ENCODE peak calls at places on chromosomes 2 and 18, in seven cellular contexts. One of them, this sample, is unnamed.

GRCh38 chr18:77102246-77103040 is 30.1 kb downstream of the MBP start:
- DNase-seq in brain microvascular endothelial cell: peak; percentile 57
- DNase-seq in left lung: no peak
- DNase-seq in left ventricle myocardium inferior: no peak
- DNase-seq in colonic mucosa: no peak
- DNase-seq in CD8-positive, alpha-beta T cell: no peak
- DNase-seq in substantia nigra: no peak
- DNase-seq in this sample: no peak

GRCh38 chr2:98015681-98016080 is 19.9 kb upstream of the TMEM131 start:
- DNase-seq in left lung: no peak
- DNase-seq in substantia nigra: no peak
- DNase-seq in CD8-positive, alpha-beta T cell: no peak
- DNase-seq in brain microvascular endothelial cell: no peak
- DNase-seq in colonic mucosa: no peak
- DNase-seq in left ventricle myocardium inferior: no peak
- DNase-seq in this sample: no peak

GRCh38 chr2:171522057-171522803 is at the start of gene CYBRD1:
- DNase-seq in left ventricle myocardium inferior: peak; percentile 90
- DNase-seq in brain microvascular endothelial cell: peak; percentile 63
- DNase-seq in left lung: peak; percentile 94
- DNase-seq in colonic mucosa: peak; percentile 81
- DNase-seq in substantia nigra: peak; percentile 86
- DNase-seq in CD8-positive, alpha-beta T cell: no peak
- DNase-seq in this sample: peak; percentile 91

GRCh38 chr2:68974251-68974650 is at the start of gene GKN1:
- DNase-seq in left ventricle myocardium inferior: no peak
- DNase-seq in CD8-positive, alpha-beta T cell: no peak
- DNase-seq in substantia nigra: no peak
- DNase-seq in colonic mucosa: no peak
- DNase-seq in left lung: no peak
- DNase-seq in brain microvascular endothelial cell: no peak
- DNase-seq in this sample: no peak

GRCh38 chr2:222424729-222425671 is 657 bp downstream of the SGPP2 start:
- DNase-seq in brain microvascular endothelial cell: no peak
- DNase-seq in left lung: peak; percentile 85
- DNase-seq in substantia nigra: no peak
- DNase-seq in colonic mucosa: peak; percentile 52
- DNase-seq in left ventricle myocardium inferior: peak; percentile 28
- DNase-seq in CD8-positive, alpha-beta T cell: peak; percentile 21
- DNase-seq in this sample: peak; percentile 44

GRCh38 chr2:23940976-23941605 is 828 bp downstream of the UBXN2A start:
- DNase-seq in colonic mucosa: peak; percentile 23
- DNase-seq in left lung: no peak
- DNase-seq in CD8-positive, alpha-beta T cell: no peak
- DNase-seq in substantia nigra: no peak
- DNase-seq in left ventricle myocardium inferior: no peak
- DNase-seq in brain microvascular endothelial cell: peak; percentile 33
- DNase-seq in this sample: no peak

GRCh38 chr2:70790079-70790963 is at the start of gene FIGLA:
- DNase-seq in left lung: peak; percentile 79
- DNase-seq in substantia nigra: no peak
- DNase-seq in CD8-positive, alpha-beta T cell: no peak
- DNase-seq in brain microvascular endothelial cell: no peak
- DNase-seq in left ventricle myocardium inferior: no peak
- DNase-seq in colonic mucosa: no peak
- DNase-seq in this sample: peak; percentile 3

GRCh38 chr2:53252115-53252514 is 515.5 kb upstream of the CHAC2 start:
- DNase-seq in CD8-positive, alpha-beta T cell: no peak
- DNase-seq in left lung: no peak
- DNase-seq in colonic mucosa: no peak
- DNase-seq in substantia nigra: no peak
- DNase-seq in left ventricle myocardium inferior: no peak
- DNase-seq in brain microvascular endothelial cell: peak; percentile 16
- DNase-seq in this sample: no peak

GRCh38 chr2:99910903-99911302 is 231.5 kb downstream of the AFF3 start:
- DNase-seq in colonic mucosa: no peak
- DNase-seq in left ventricle myocardium inferior: no peak
- DNase-seq in brain microvascular endothelial cell: no peak
- DNase-seq in substantia nigra: no peak
- DNase-seq in CD8-positive, alpha-beta T cell: no peak
- DNase-seq in left lung: no peak
- DNase-seq in this sample: no peak

GRCh38 chr18:52339891-52340371 is at the start of gene DCC:
- DNase-seq in brain microvascular endothelial cell: peak; percentile 36
- DNase-seq in substantia nigra: peak; percentile 49
- DNase-seq in left ventricle myocardium inferior: no peak
- DNase-seq in left lung: peak; percentile 55
- DNase-seq in colonic mucosa: peak; percentile 24
- DNase-seq in CD8-positive, alpha-beta T cell: no peak
- DNase-seq in this sample: peak; percentile 22

GRCh38 chr2:143121957-143122356 is 7.3 kb upstream of the ARHGAP15 start:
- DNase-seq in substantia nigra: no peak
- DNase-seq in left lung: no peak
- DNase-seq in left ventricle myocardium inferior: no peak
- DNase-seq in brain microvascular endothelial cell: no peak
- DNase-seq in CD8-positive, alpha-beta T cell: no peak
- DNase-seq in colonic mucosa: no peak
- DNase-seq in this sample: no peak
- H3K27ac ChIP-seq in substantia nigra: no peak overlapping the region
- H3K27ac ChIP-seq in left lung: no peak overlapping the region
- H3K27ac ChIP-seq in left ventricle myocardium inferior: no peak overlapping the region
- H3K27ac ChIP-seq in brain microvascular endothelial cell: no peak overlapping the region
- H3K27ac ChIP-seq in CD8-positive, alpha-beta T cell: no peak overlapping the region
- H3K27ac ChIP-seq in colonic mucosa: no peak overlapping the region
- H3K27ac ChIP-seq in this sample: no peak overlapping the region

DNA sequence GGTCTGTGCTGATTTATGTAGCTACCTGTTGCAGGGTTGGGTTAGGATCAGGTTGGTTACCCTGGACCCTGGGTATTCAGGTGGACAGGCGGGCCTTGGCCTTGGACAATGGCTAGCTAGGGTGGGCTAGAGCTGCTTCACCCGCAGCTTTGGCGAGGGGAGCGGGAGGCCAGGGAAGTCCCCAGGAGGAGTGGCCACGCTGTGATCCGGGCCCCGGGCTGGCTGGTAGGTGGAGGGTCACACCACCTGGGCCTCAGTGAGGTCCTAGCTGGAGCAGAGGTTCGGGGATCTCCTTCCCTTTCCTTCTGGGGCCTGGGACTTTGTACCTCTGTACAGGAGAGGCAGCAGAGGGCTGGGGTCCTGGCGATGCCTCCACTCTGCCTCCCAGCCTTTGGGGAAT is 9.8 kb downstream of the RTP5 start:
- DNase-seq in substantia nigra: no peak
- DNase-seq in colonic mucosa: no peak
- DNase-seq in CD8-positive, alpha-beta T cell: peak; percentile 19
- DNase-seq in left ventricle myocardium inferior: no peak
- DNase-seq in brain microvascular endothelial cell: no peak
- DNase-seq in left lung: peak; percentile 67
- DNase-seq in this sample: no peak
- H3K27ac ChIP-seq in substantia nigra: no peak overlapping the region
- H3K27ac ChIP-seq in colonic mucosa: no peak overlapping the region
- H3K27ac ChIP-seq in CD8-positive, alpha-beta T cell: no peak overlapping the region
- H3K27ac ChIP-seq in left ventricle myocardium inferior: no peak overlapping the region
- H3K27ac ChIP-seq in brain microvascular endothelial cell: no peak overlapping the region
- H3K27ac ChIP-seq in left lung: no peak overlapping the region
- H3K27ac ChIP-seq in this sample: no peak overlapping the region

DNA sequence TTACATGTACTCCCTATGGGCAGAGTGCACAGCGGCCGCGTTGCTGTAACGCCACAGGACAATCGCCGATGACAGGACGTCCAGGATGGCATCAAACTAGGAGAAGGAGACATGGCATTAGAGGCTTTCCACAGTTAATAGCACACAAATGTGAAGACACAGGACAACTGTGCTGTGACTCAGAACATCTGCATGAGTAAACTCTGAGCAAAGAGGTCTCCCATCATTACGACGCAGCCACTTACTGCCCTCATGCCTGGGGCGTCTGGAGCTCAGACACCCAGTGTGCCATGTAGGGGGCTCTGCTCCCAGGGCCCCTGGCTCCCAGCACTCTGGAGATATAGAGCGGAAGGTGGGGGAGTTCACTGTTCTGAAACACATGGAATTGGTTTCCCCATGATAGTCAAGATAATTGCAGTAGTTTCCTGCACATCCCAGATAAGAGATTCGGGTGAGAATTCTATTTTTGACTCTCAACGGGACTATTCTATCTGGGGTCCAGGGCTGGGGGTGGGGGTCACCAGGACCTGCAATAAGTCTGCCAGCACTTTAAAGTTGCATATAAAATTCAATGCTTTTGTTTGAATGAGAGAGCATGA is 168.1 kb downstream of the TMEM163 start:
- DNase-seq in substantia nigra: no peak
- DNase-seq in left ventricle myocardium inferior: no peak
- DNase-seq in brain microvascular endothelial cell: no peak
- DNase-seq in colonic mucosa: no peak
- DNase-seq in CD8-positive, alpha-beta T cell: no peak
- DNase-seq in left lung: no peak
- DNase-seq in this sample: no peak
- H3K27ac ChIP-seq in substantia nigra: no peak overlapping the region
- H3K27ac ChIP-seq in left ventricle myocardium inferior: no peak overlapping the region
- H3K27ac ChIP-seq in brain microvascular endothelial cell: no peak overlapping the region
- H3K27ac ChIP-seq in colonic mucosa: no peak overlapping the region
- H3K27ac ChIP-seq in CD8-positive, alpha-beta T cell: no peak overlapping the region
- H3K27ac ChIP-seq in left lung: no peak overlapping the region
- H3K27ac ChIP-seq in this sample: no peak overlapping the region

DNA sequence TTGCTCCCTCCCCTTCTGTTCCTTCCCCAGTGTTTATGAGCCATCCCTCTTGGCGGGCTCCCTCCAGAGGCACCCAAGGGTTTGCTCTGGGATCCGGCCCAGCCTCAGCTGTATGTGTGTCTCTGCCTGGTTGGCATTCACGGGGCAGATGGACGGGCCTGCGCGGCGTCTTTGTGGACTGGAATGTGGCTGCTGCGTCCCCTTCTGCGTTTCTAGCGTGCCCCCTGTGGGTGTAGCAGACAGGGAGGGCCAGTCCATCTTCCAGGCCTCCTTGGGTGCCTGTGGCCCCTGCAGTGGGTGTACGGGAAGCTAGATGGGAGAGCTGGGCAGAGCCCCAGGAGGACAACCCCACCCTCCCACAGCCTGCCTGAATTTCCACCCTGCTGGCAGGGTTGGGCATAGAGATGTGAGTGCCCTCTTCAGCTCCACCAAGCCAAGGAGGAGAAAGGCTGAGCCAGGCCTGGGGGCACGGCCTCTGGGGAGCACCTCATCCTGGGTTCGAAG is 15.7 kb downstream of the GPC1 start:
- DNase-seq in brain microvascular endothelial cell: no peak
- DNase-seq in CD8-positive, alpha-beta T cell: no peak
- DNase-seq in substantia nigra: no peak
- DNase-seq in colonic mucosa: no peak
- DNase-seq in left lung: peak; percentile 58
- DNase-seq in left ventricle myocardium inferior: peak; percentile 18
- DNase-seq in this sample: no peak
- H3K27ac ChIP-seq in brain microvascular endothelial cell: no peak overlapping the region
- H3K27ac ChIP-seq in CD8-positive, alpha-beta T cell: no peak overlapping the region
- H3K27ac ChIP-seq in substantia nigra: peak overlapping the region; percentile 30
- H3K27ac ChIP-seq in colonic mucosa: no peak overlapping the region
- H3K27ac ChIP-seq in left lung: no peak overlapping the region
- H3K27ac ChIP-seq in left ventricle myocardium inferior: no peak overlapping the region
- H3K27ac ChIP-seq in this sample: no peak overlapping the region

DNA sequence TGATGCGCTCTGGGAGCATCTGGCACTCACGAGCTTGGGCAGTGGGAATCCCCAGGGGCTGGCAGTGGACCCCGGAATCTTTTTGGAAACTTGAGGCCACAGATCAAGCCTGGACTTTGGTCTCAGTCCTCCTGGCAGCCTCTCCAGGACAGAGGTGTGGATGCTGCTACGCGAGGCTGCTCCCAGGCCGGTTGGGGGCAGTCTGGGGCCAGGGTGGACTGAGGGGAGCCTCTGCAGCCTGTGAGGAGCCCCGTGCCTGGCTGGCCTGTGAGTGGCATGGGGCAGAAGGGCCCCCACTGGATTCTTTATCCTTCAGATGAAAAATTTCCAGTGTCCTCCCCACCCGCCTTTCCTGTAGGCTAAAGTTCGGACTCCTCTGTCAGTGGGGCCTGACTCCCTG is 12.7 kb upstream of the DES start:
- DNase-seq in left lung: no peak
- DNase-seq in CD8-positive, alpha-beta T cell: no peak
- DNase-seq in colonic mucosa: no peak
- DNase-seq in brain microvascular endothelial cell: no peak
- DNase-seq in substantia nigra: no peak
- DNase-seq in left ventricle myocardium inferior: peak; percentile 65
- DNase-seq in this sample: no peak
- H3K27ac ChIP-seq in left lung: no peak overlapping the region
- H3K27ac ChIP-seq in CD8-positive, alpha-beta T cell: no peak overlapping the region
- H3K27ac ChIP-seq in colonic mucosa: peak overlapping the region; percentile 32
- H3K27ac ChIP-seq in brain microvascular endothelial cell: no peak overlapping the region
- H3K27ac ChIP-seq in substantia nigra: no peak overlapping the region
- H3K27ac ChIP-seq in left ventricle myocardium inferior: peak overlapping the region; percentile 96
- H3K27ac ChIP-seq in this sample: no peak overlapping the region

DNA sequence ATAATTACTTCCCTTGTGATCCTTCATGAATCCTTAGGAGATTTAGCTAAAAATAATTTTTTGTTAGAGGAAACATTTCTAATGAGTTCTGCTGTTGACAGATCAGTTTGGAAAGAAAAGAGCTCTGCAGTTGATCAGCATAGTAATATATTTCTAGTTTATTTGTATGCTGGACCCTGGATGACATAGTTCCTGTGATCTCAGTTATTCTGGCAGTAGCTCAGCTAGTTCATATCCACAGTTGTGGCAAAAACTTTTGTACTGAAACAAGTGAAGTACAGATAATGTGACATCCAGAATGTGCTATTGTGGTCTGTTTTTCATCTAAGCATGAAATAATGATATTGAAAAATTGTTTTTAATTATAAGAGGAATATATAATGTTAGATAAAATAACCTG is 33.7 kb downstream of the ABI2 start:
- DNase-seq in CD8-positive, alpha-beta T cell: no peak
- DNase-seq in brain microvascular endothelial cell: no peak
- DNase-seq in left ventricle myocardium inferior: no peak
- DNase-seq in colonic mucosa: no peak
- DNase-seq in substantia nigra: no peak
- DNase-seq in left lung: no peak
- DNase-seq in this sample: no peak
- H3K27ac ChIP-seq in CD8-positive, alpha-beta T cell: no peak overlapping the region
- H3K27ac ChIP-seq in brain microvascular endothelial cell: no peak overlapping the region
- H3K27ac ChIP-seq in left ventricle myocardium inferior: peak overlapping the region; percentile 50
- H3K27ac ChIP-seq in colonic mucosa: no peak overlapping the region
- H3K27ac ChIP-seq in substantia nigra: peak overlapping the region; percentile 16
- H3K27ac ChIP-seq in left lung: no peak overlapping the region
- H3K27ac ChIP-seq in this sample: no peak overlapping the region

This sample was measured in thyroid gland.